ENCODE peak calls at places on chromosomes 3 and 15, in nine cellular contexts. N, F, U, Q, H, L, B, O and D are unnamed samples.

GRCh38 chr3:31300802-31301443 is 231.8 kb upstream of the STT3B start:
- DNase-seq in N (peak; percentile 33), F (no peak), U (peak; percentile 69), Q (no peak), H (no peak), L (no peak), B (no peak), O (no peak), D (no peak)

GRCh38 chr3:42720126-42720525 is 17.5 kb upstream of the HHATL start:
- DNase-seq in N (no peak), F (no peak), U (peak; percentile 58), Q (no peak), H (no peak), L (no peak), B (no peak), O (no peak), D (no peak)

GRCh38 chr3:105144837-105145236 is 221.9 kb upstream of the ALCAM start:
- DNase-seq in N (no peak), F (no peak), U (peak; percentile 7), Q (no peak), H (no peak), L (no peak), B (no peak), O (no peak), D (no peak)

GRCh38 chr15:73114064-73114463 is 61.8 kb downstream of the NEO1 start:
- DNase-seq in N (no peak), F (no peak), U (no peak), Q (no peak), H (no peak), L (no peak), B (no peak), O (no peak), D (no peak)

GRCh38 chr3:142366434-142366833 is 81.4 kb downstream of the XRN1 start:
- DNase-seq in N (no peak), F (no peak), U (peak; percentile 45), Q (no peak), H (no peak), L (no peak), B (no peak), O (no peak), D (no peak)

GRCh38 chr3:150741497-150742140 is 21.4 kb downstream of the SIAH2 start:
- DNase-seq in N (no peak), F (no peak), U (no peak), Q (no peak), H (no peak), L (no peak), B (no peak), O (no peak), D (no peak)

GRCh38 chr3:165439765-165440164 is 243.6 kb upstream of the SLITRK3 start:
- DNase-seq in N (peak; percentile 65), F (no peak), U (no peak), Q (no peak), H (no peak), L (no peak), B (no peak), O (no peak), D (no peak)

GRCh38 chr3:172517859-172518466 is 5.3 kb downstream of the TNFSF10 start:
- DNase-seq in N (no peak), F (no peak), U (no peak), Q (no peak), H (no peak), L (no peak), B (no peak), O (no peak), D (no peak)

GRCh38 chr15:99315636-99316035 is 64.4 kb downstream of the LRRC28 start:
- DNase-seq in N (no peak), F (no peak), U (peak; percentile 50), Q (no peak), H (no peak), L (no peak), B (no peak), O (no peak), D (no peak)

GRCh38 chr3:158313344-158313927 is 203.5 kb downstream of the RSRC1 start:
- DNase-seq in N (peak; percentile 48), F (peak; percentile 32), U (peak; percentile 56), Q (peak; percentile 39), H (no peak), L (no peak), B (peak; percentile 43), O (no peak), D (no peak)

GRCh38 chr3:180828723-180829408 is 83.6 kb upstream of the FXR1 start:
- DNase-seq in N (no peak), F (no peak), U (no peak), Q (no peak), H (no peak), L (no peak), B (no peak), O (no peak), D (no peak)

GRCh38 chr3:20564966-20565365 is 379.0 kb upstream of the SGO1 start:
- DNase-seq in N (no peak), F (no peak), U (no peak), Q (no peak), H (no peak), L (no peak), B (no peak), O (no peak), D (no peak)

GRCh38 chr15:82768414-82769081 is 37.3 kb downstream of the FSD2 start:
- DNase-seq in N (peak; percentile 4), F (no peak), U (peak; percentile 45), Q (peak; percentile 6), H (no peak), L (no peak), B (no peak), O (no peak), D (no peak)

GRCh38 chr3:169091196-169091595 is 572.3 kb downstream of the MECOM start:
- DNase-seq in N (peak; percentile 80), F (no peak), U (no peak), Q (peak; percentile 76), H (no peak), L (no peak), B (peak; percentile 76), O (no peak), D (no peak)

GRCh38 chr3:63814300-63814699 is 4.8 kb upstream of the C3orf49 start:
- DNase-seq in N (peak; percentile 31), F (no peak), U (no peak), Q (peak; percentile 13), H (no peak), L (no peak), B (peak; percentile 27), O (no peak), D (no peak)

GRCh38 chr3:30638685-30639412 is 32.4 kb downstream of the TGFBR2 start:
- DNase-seq in N (no peak), F (no peak), U (no peak), Q (no peak), H (no peak), L (peak; percentile 57), B (no peak), O (no peak), D (no peak)

GRCh38 chr15:82663186-82663600 is 16.0 kb upstream of the CPEB1 start:
- DNase-seq in N (peak; percentile 49), F (peak; percentile 66), U (peak; percentile 48), Q (peak; percentile 57), H (peak; percentile 39), L (no peak), B (peak; percentile 16), O (no peak), D (peak; percentile 62)

GRCh38 chr3:45988804-45989203 is 6.8 kb downstream of the FYCO1 start:
- DNase-seq in N (peak; percentile 72), F (no peak), U (peak; percentile 88), Q (peak; percentile 69), H (no peak), L (no peak), B (peak; percentile 84), O (no peak), D (no peak)

GRCh38 chr15:22973286-22973685 is 6.9 kb downstream of the CYFIP1 start:
- DNase-seq in N (no peak), F (peak; percentile 44), U (no peak), Q (no peak), H (no peak), L (no peak), B (no peak), O (no peak), D (no peak)

GRCh38 chr3:47161983-47162694 is 1.8 kb downstream of the SETD2 start:
- DNase-seq in N (no peak), F (peak; percentile 34), U (no peak), Q (peak; percentile 16), H (no peak), L (no peak), B (no peak), O (no peak), D (no peak)

GRCh38 chr15:82999905-83000671 is 11.4 kb downstream of the C15orf40 start:
- DNase-seq in N (peak; percentile 75), F (peak; percentile 76), U (peak; percentile 75), Q (peak; percentile 67), H (no peak), L (no peak), B (peak; percentile 73), O (no peak), D (no peak)

GRCh38 chr3:106114220-106114619 is 245.4 kb upstream of the CBLB start:
- DNase-seq in N (peak; percentile 47), F (no peak), U (peak; percentile 83), Q (peak; percentile 78), H (no peak), L (no peak), B (no peak), O (no peak), D (no peak)

GRCh38 chr15:35260961-35261360 is 175.9 kb upstream of the NANOGP8 start:
- DNase-seq in N (no peak), F (no peak), U (no peak), Q (no peak), H (no peak), L (no peak), B (no peak), O (no peak), D (no peak)
- TF ChIP-seq CTCF in N (no peak), F (no peak), U (no peak), Q (no peak), H (no peak), L (no peak), B (no peak), O (no peak), D (no peak)

GRCh38 chr3:138945646-138946553 is 1.0 kb downstream of the FOXL2 start:
- DNase-seq in N (no peak), F (no peak), U (no peak), Q (peak; percentile 53), H (peak; percentile 64), L (no peak), B (peak; percentile 26), O (no peak), D (no peak)
- TF ChIP-seq CTCF in N (peak; percentile 13), F (no peak), U (peak; percentile 31), Q (peak; percentile 19), H (peak; percentile 7), L (peak; percentile 9), B (peak; percentile 38), O (no peak), D (no peak)

DNA sequence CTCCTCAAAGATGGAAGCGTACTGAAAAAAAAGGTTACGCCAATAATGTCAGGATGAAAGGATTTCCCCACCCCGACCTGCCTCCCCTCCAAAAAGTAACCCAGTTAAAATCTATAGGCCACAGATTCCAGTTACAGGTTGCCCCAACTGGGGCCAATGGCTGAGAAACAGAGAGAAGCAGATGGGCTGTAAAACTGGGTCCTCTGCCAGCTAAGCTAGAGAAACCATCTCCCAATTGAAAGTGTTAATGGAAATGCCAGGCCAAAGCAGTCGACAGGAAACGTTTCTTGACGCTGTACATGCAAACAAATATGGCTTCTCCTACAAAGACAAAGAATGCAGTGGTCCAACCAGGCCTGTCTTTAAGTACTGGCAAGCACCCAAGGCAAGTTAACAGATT is 71.3 kb downstream of the MAGI1 start:
- DNase-seq in N (no peak), F (no peak), U (no peak), Q (no peak), H (no peak), L (no peak), B (no peak), O (no peak), D (no peak)
- TF ChIP-seq CTCF in N (no peak), F (no peak), U (no peak), Q (no peak), H (no peak), L (no peak), B (no peak), O (no peak), D (no peak)

GRCh38 chr3:124986153-124987143 is 51.9 kb upstream of the MUC13 start:
- DNase-seq in N (peak; percentile 90), F (no peak), U (peak; percentile 89), Q (peak; percentile 91), H (no peak), L (no peak), B (peak; percentile 90), O (no peak), D (no peak)
- TF ChIP-seq CTCF in N (peak; percentile 58), F (no peak), U (peak; percentile 78), Q (peak; percentile 63), H (no peak), L (peak; percentile 59), B (peak; percentile 56), O (peak; percentile 8), D (no peak)